ENCODE peak calls at places on chromosomes 7 and 10, in ten cellular contexts. U is HCT116, X is heart left ventricle, R is GM12878, P is gastrocnemius medialis, L is right lobe of liver, H is HepG2, S is A549, N is body of pancreas, M is upper lobe of left lung. T is an unnamed sample.

GRCh38 chr7:136869991-136870798 is 1.7 kb downstream of the CHRM2 start:
- ATAC-seq in U (no peak), X (peak; percentile 49), R (no peak), P (no peak), L (no peak), H (no peak), S (no peak), N (no peak), M (peak; percentile 37), T (peak; percentile 18)

GRCh38 chr10:84534168-84534567 is 205.8 kb downstream of the CCSER2 start:
- ATAC-seq in U (peak; percentile 61), X (no peak), R (peak; percentile 35), P (no peak), L (no peak), H (no peak), S (no peak), N (no peak), M (no peak), T (no peak)

GRCh38 chr7:50185188-50185587 is 92.1 kb upstream of the ZPBP start:
- ATAC-seq in U (no peak), X (peak; percentile 54), R (no peak), P (no peak), L (peak; percentile 58), H (no peak), S (no peak), N (no peak), M (no peak), T (no peak)

GRCh38 chr10:50846753-50847152 is 38.7 kb downstream of the A1CF start:
- ATAC-seq in U (peak; percentile 88), X (no peak), R (no peak), P (no peak), L (peak; percentile 19), H (no peak), S (peak; percentile 34), N (no peak), M (no peak), T (no peak)

GRCh38 chr10:16586358-16587138 is 64.9 kb upstream of the C1QL3 start:
- ATAC-seq in U (no peak), X (no peak), R (peak; percentile 91), P (no peak), L (no peak), H (no peak), S (no peak), N (no peak), M (no peak), T (no peak)

GRCh38 chr10:18417950-18418527 is 233.3 kb downstream of the NSUN6 start:
- ATAC-seq in U (no peak), X (no peak), R (no peak), P (no peak), L (no peak), H (no peak), S (no peak), N (no peak), M (no peak), T (no peak)

GRCh38 chr7:74455933-74456332 is 2.2 kb downstream of the GTF2IRD1 start:
- ATAC-seq in U (no peak), X (no peak), R (no peak), P (no peak), L (no peak), H (no peak), S (no peak), N (no peak), M (no peak), T (no peak)

GRCh38 chr10:108039821-108040584 is 875.5 kb upstream of the SORCS1 start:
- ATAC-seq in U (no peak), X (no peak), R (peak; percentile 39), P (no peak), L (no peak), H (no peak), S (no peak), N (no peak), M (no peak), T (no peak)

GRCh38 chr7:111639894-111640293 is 77.6 kb upstream of the IMMP2L start:
- ATAC-seq in U (no peak), X (peak; percentile 60), R (no peak), P (peak; percentile 23), L (no peak), H (no peak), S (no peak), N (no peak), M (no peak), T (peak; percentile 83)

GRCh38 chr7:117385340-117386124 is 41.8 kb downstream of the ASZ1 start:
- ATAC-seq in U (peak; percentile 89), X (no peak), R (peak; percentile 90), P (no peak), L (peak; percentile 77), H (peak; percentile 56), S (peak; percentile 73), N (peak; percentile 35), M (no peak), T (no peak)
- TF ChIP-seq CTCF in U (peak; percentile 62), X (peak; percentile 46), R (peak; percentile 25), P (no peak), L (peak; percentile 51), H (peak; percentile 30), S (peak; percentile 76), N (peak; percentile 8), M (no peak), T (no peak)

DNA sequence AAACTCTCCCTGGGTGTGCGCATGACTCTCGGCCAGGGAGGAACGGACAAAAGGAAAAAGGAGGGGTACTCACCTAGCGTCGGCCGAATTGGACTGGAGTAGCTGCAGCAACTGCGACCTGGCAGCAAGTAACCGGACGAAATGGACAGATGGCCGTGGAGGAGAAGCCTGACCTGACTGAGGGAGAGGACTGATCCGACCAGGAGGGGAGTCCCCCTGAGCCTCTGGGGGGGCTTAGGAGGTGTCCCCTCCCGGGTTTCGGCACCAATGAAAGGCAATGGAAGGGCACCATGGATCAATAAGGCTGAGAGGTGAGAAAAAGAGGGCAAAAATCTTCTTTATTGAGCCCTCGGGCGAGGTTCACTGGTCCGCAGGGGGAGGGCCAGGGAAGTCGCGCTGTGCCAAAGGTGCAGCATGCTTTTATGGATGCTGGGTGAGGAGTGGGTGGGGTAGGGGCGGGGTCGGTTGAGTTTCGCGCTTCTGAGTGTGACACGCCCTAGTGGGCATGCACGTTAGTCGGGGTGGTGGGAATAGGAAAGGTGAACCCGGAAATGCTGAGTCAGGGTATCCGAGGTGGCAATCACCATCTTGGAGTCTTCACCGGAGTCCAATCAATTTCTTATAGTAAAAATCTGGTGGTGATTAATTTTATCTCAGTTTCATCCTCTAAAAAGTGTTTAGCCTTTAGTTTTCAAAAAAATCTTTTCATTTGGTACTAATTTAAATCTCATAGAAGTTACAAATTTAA is 638.5 kb upstream of the DPP6 start:
- ATAC-seq in U (no peak), X (no peak), R (no peak), P (no peak), L (no peak), H (no peak), S (no peak), N (no peak), M (no peak), T (no peak)
- TF ChIP-seq POLR2A in U (no peak), X (no peak), R (no peak), P (no peak), L (no peak), H (no peak), S (no peak), N (no peak), M (no peak), T (no peak)

DNA sequence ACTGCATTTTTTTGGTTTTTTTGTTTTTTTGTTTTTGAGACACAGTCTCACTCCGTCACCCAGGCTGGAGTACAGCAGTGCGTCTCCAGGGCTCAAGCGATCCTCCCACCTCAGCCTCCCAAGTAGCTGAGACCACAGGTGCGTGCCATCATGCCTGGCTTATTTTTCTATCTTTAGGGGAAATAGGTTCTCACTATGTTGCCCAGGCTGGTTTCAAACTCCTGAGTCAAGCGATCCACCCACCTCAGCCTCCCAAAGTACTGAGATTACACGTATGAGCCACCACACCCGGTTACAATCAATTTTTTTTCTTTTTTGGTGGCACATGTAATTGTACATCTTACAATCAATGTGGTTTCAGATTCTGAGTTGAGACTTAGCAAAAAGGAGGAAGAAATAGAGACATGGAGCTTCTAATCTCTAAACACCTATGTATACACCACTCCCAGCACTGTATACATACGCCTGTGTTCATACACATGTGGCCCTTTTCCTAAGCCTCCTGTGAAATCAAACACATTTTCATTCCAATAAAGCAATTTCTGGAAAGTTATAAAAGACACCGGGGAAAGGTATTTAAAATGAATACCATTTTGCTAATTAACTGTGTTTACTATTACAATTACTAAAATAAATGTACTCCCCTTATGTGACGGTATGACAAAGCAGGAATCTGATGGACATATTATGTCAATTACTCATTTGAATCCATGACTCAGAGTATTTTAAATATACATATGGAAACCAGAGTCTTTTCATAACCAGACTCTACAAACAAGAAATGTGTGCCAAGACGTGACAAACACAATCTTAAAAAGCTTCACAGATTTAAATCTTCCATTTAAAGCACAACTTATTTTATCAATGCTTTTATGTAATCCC is 40.9 kb downstream of the SMURF1 start:
- ATAC-seq in U (peak; percentile 68), X (no peak), R (peak; percentile 76), P (no peak), L (no peak), H (no peak), S (peak; percentile 49), N (no peak), M (no peak), T (no peak)
- H3K27ac ChIP-seq in U (peak overlapping the region; percentile 29), X (no peak overlapping the region), R (no peak overlapping the region), P (no peak overlapping the region), L (no peak overlapping the region), H (no peak overlapping the region), S (peak overlapping the region; percentile 65), N (no peak overlapping the region), M (peak overlapping the region; percentile 10), T (no peak overlapping the region)

GRCh38 chr7:21260939-21261338 is 166.9 kb upstream of the SP4 start:
- ATAC-seq in U (no peak), X (no peak), R (no peak), P (no peak), L (no peak), H (no peak), S (no peak), N (no peak), M (no peak), T (no peak)

GRCh38 chr7:21256310-21256877 is 171.5 kb upstream of the SP4 start:
- ATAC-seq in U (no peak), X (no peak), R (peak; percentile 55), P (no peak), L (peak; percentile 41), H (no peak), S (no peak), N (no peak), M (no peak), T (no peak)

DNA sequence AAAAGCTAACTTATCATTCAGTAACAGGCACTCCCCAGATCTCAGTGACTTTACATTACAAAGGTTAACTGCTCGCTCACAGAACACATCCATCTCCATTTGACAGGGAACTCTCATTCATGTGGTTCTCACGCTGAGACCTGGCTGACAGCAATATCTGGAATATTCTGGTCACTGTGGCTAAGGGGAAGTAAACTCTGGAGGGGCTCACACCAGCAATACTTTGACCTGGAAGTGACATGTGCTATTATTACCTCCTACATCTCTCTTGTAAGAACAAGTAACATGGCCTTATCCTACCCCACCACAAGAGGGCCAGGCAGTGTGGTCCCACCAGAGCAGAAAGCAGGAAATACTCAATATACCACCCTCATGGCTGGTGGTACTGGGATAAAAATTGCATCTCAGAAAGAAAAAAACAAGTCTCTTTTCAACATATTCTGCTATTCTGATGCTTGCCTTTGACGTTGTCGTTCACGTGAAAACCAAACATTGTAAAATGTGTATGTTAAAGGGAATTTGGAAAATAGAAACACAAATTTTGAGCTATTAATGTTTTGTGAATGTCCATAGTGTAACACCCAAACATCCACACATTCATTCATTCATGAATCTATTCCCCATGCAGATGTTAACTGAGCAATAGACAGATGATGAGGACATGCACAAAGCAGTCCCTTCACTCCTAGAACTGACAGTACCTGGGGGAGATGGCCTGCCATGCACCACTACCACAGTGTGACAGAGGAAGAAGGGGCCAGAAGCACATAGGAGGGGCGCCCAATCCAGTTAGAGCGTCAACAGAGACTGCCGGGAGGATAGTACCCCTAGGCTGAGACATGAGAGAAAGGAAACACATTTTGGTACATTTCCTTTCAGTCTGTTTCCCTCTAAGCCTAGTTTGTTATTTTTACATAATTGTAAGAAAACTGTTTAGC is 166.0 kb upstream of the SP4 start:
- ATAC-seq in U (peak; percentile 98), X (no peak), R (peak; percentile 99), P (no peak), L (peak; percentile 68), H (peak; percentile 96), S (peak; percentile 85), N (no peak), M (no peak), T (no peak)
- TF ChIP-seq CTCF in U (peak; percentile 69), X (peak; percentile 34), R (peak; percentile 72), P (peak; percentile 39), L (peak; percentile 42), H (peak; percentile 64), S (peak; percentile 34), N (no peak), M (peak; percentile 25), T (no peak)